ENCODE peak calls at places on chromosomes 12 and 14, in six cellular contexts. One of them, this sample, is unnamed.

GRCh38 chr14:33210304-33210703 is 271.6 kb downstream of the NPAS3 start:
- DNase-seq in caudate nucleus: no peak
- DNase-seq in substantia nigra: no peak
- DNase-seq in thoracic aorta: no peak
- DNase-seq in uterus: no peak
- DNase-seq in CD4-positive, alpha-beta memory T cell: no peak
- DNase-seq in this sample: no peak

GRCh38 chr14:85342858-85343607 is 186.9 kb upstream of the FLRT2 start:
- DNase-seq in thoracic aorta: no peak
- DNase-seq in CD4-positive, alpha-beta memory T cell: no peak
- DNase-seq in substantia nigra: no peak
- DNase-seq in uterus: no peak
- DNase-seq in caudate nucleus: no peak
- DNase-seq in this sample: no peak

GRCh38 chr14:99067927-99068326 is 204.1 kb downstream of the BCL11B start:
- DNase-seq in thoracic aorta: no peak
- DNase-seq in substantia nigra: no peak
- DNase-seq in uterus: no peak
- DNase-seq in caudate nucleus: no peak
- DNase-seq in CD4-positive, alpha-beta memory T cell: no peak
- DNase-seq in this sample: no peak

GRCh38 chr14:52052289-52052943 is 16.4 kb downstream of the NID2 start:
- DNase-seq in substantia nigra: no peak
- DNase-seq in thoracic aorta: no peak
- DNase-seq in caudate nucleus: no peak
- DNase-seq in CD4-positive, alpha-beta memory T cell: no peak
- DNase-seq in uterus: peak
- DNase-seq in this sample: no peak

GRCh38 chr14:68492889-68493288 is 300.0 kb downstream of the ZFP36L1 start:
- DNase-seq in substantia nigra: no peak
- DNase-seq in caudate nucleus: no peak
- DNase-seq in CD4-positive, alpha-beta memory T cell: no peak
- DNase-seq in uterus: no peak
- DNase-seq in thoracic aorta: no peak
- DNase-seq in this sample: no peak

GRCh38 chr14:35287481-35288013 is 4.6 kb upstream of the PSMA6 start:
- DNase-seq in thoracic aorta: no peak
- DNase-seq in caudate nucleus: no peak
- DNase-seq in CD4-positive, alpha-beta memory T cell: no peak
- DNase-seq in uterus: no peak
- DNase-seq in substantia nigra: no peak
- DNase-seq in this sample: no peak

GRCh38 chr14:36664322-36665193 is 2.9 kb downstream of the PAX9 start:
- DNase-seq in uterus: no peak
- DNase-seq in caudate nucleus: no peak
- DNase-seq in thoracic aorta: no peak
- DNase-seq in substantia nigra: no peak
- DNase-seq in CD4-positive, alpha-beta memory T cell: no peak
- DNase-seq in this sample: no peak

GRCh38 chr14:24147761-24148428 is 597 bp downstream of the RNF31 start:
- DNase-seq in uterus: no peak
- DNase-seq in substantia nigra: no peak
- DNase-seq in CD4-positive, alpha-beta memory T cell: no peak
- DNase-seq in caudate nucleus: no peak
- DNase-seq in thoracic aorta: no peak
- DNase-seq in this sample: no peak

GRCh38 chr14:66099451-66099850 is 386.7 kb upstream of the CCDC196 start:
- DNase-seq in uterus: no peak
- DNase-seq in CD4-positive, alpha-beta memory T cell: no peak
- DNase-seq in substantia nigra: no peak
- DNase-seq in caudate nucleus: no peak
- DNase-seq in thoracic aorta: no peak
- DNase-seq in this sample: no peak

GRCh38 chr14:50785506-50786063 is 45.4 kb downstream of the NIN start:
- DNase-seq in CD4-positive, alpha-beta memory T cell: peak
- DNase-seq in caudate nucleus: no peak
- DNase-seq in uterus: no peak
- DNase-seq in thoracic aorta: no peak
- DNase-seq in substantia nigra: no peak
- DNase-seq in this sample: no peak

GRCh38 chr14:61229475-61229888 is 51.7 kb downstream of the TMEM30B start:
- DNase-seq in CD4-positive, alpha-beta memory T cell: no peak
- DNase-seq in thoracic aorta: no peak
- DNase-seq in substantia nigra: no peak
- DNase-seq in uterus: no peak
- DNase-seq in caudate nucleus: no peak
- DNase-seq in this sample: peak

GRCh38 chr14:79971330-79971729 is 240.0 kb downstream of the DIO2 start:
- DNase-seq in substantia nigra: no peak
- DNase-seq in thoracic aorta: no peak
- DNase-seq in caudate nucleus: no peak
- DNase-seq in CD4-positive, alpha-beta memory T cell: no peak
- DNase-seq in uterus: peak
- DNase-seq in this sample: peak

GRCh38 chr12:121093487-121093891 is 39.2 kb upstream of the P2RX7 start:
- DNase-seq in caudate nucleus: no peak
- DNase-seq in uterus: no peak
- DNase-seq in thoracic aorta: no peak
- DNase-seq in CD4-positive, alpha-beta memory T cell: no peak
- DNase-seq in substantia nigra: no peak
- DNase-seq in this sample: no peak

GRCh38 chr14:69943084-69943797 is 64.0 kb downstream of the SMOC1 start:
- DNase-seq in caudate nucleus: no peak
- DNase-seq in substantia nigra: no peak
- DNase-seq in uterus: no peak
- DNase-seq in thoracic aorta: no peak
- DNase-seq in CD4-positive, alpha-beta memory T cell: no peak
- DNase-seq in this sample: no peak

GRCh38 chr12:58725400-58726105 is 194.8 kb downstream of the LRIG3 start:
- DNase-seq in caudate nucleus: no peak
- DNase-seq in uterus: no peak
- DNase-seq in substantia nigra: no peak
- DNase-seq in CD4-positive, alpha-beta memory T cell: no peak
- DNase-seq in thoracic aorta: no peak
- DNase-seq in this sample: no peak

GRCh38 chr12:122282066-122282465 is 15.8 kb upstream of the VPS33A start:
- DNase-seq in substantia nigra: no peak
- DNase-seq in uterus: no peak
- DNase-seq in CD4-positive, alpha-beta memory T cell: no peak
- DNase-seq in thoracic aorta: no peak
- DNase-seq in caudate nucleus: no peak
- DNase-seq in this sample: no peak

GRCh38 chr14:104794641-104795467 is 694 bp downstream of the AKT1 start:
- DNase-seq in thoracic aorta: no peak
- DNase-seq in uterus: no peak
- DNase-seq in substantia nigra: no peak
- DNase-seq in caudate nucleus: no peak
- DNase-seq in CD4-positive, alpha-beta memory T cell: peak
- DNase-seq in this sample: no peak

GRCh38 chr14:104090071-104090748 is 4.7 kb downstream of the ASPG start:
- DNase-seq in substantia nigra: no peak
- DNase-seq in CD4-positive, alpha-beta memory T cell: no peak
- DNase-seq in thoracic aorta: no peak
- DNase-seq in caudate nucleus: no peak
- DNase-seq in uterus: no peak
- DNase-seq in this sample: no peak

GRCh38 chr12:123118397-123118945 is 32.4 kb downstream of the PITPNM2 start:
- DNase-seq in CD4-positive, alpha-beta memory T cell: no peak
- DNase-seq in substantia nigra: no peak
- DNase-seq in thoracic aorta: no peak
- DNase-seq in caudate nucleus: no peak
- DNase-seq in uterus: no peak
- DNase-seq in this sample: no peak

GRCh38 chr14:74799765-74800164 is 36.6 kb downstream of the YLPM1 start:
- DNase-seq in caudate nucleus: no peak
- DNase-seq in CD4-positive, alpha-beta memory T cell: no peak
- DNase-seq in uterus: no peak
- DNase-seq in substantia nigra: no peak
- DNase-seq in thoracic aorta: no peak
- DNase-seq in this sample: no peak

GRCh38 chr12:116361404-116362223 is 84.1 kb upstream of the MED13L start:
- DNase-seq in uterus: no peak
- DNase-seq in thoracic aorta: no peak
- DNase-seq in caudate nucleus: no peak
- DNase-seq in substantia nigra: no peak
- DNase-seq in CD4-positive, alpha-beta memory T cell: no peak
- DNase-seq in this sample: no peak

GRCh38 chr12:108306506-108306905 is 32.6 kb downstream of the CMKLR1 start:
- DNase-seq in substantia nigra: no peak
- DNase-seq in CD4-positive, alpha-beta memory T cell: no peak
- DNase-seq in thoracic aorta: no peak
- DNase-seq in caudate nucleus: no peak
- DNase-seq in uterus: no peak
- DNase-seq in this sample: no peak

GRCh38 chr12:108302471-108303311 is 36.4 kb downstream of the CMKLR1 start:
- DNase-seq in CD4-positive, alpha-beta memory T cell: no peak
- DNase-seq in uterus: peak
- DNase-seq in thoracic aorta: peak
- DNase-seq in substantia nigra: no peak
- DNase-seq in caudate nucleus: no peak
- DNase-seq in this sample: no peak

GRCh38 chr12:108306014-108306501 is 33.1 kb downstream of the CMKLR1 start:
- DNase-seq in thoracic aorta: peak
- DNase-seq in uterus: peak
- DNase-seq in CD4-positive, alpha-beta memory T cell: no peak
- DNase-seq in substantia nigra: no peak
- DNase-seq in caudate nucleus: no peak
- DNase-seq in this sample: no peak

GRCh38 chr12:108305520-108305919 is 33.6 kb downstream of the CMKLR1 start:
- DNase-seq in uterus: peak
- DNase-seq in CD4-positive, alpha-beta memory T cell: no peak
- DNase-seq in substantia nigra: no peak
- DNase-seq in thoracic aorta: peak
- DNase-seq in caudate nucleus: peak
- DNase-seq in this sample: peak

DNA sequence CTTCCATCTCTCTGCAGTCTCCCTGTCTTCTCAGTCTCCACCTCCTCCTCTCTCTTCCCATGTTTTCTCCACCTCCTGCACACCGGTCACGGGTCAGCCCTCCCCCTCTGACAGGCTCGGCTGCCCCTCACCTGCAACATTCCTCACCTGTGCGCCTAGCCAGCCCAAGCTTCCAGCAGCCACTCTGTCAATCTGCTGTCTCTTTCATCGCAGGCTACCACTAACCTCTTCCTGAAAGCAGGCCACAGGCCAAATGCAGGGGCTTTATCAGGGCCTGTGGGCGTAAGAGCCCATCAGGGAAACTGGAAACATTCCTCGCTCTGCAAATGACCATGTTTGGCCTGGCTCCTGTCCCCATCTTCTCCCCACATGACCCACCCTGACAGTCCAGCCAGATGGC is 34.5 kb downstream of the CMKLR1 start:
- DNase-seq in uterus: no peak
- DNase-seq in caudate nucleus: no peak
- DNase-seq in CD4-positive, alpha-beta memory T cell: no peak
- DNase-seq in thoracic aorta: no peak
- DNase-seq in substantia nigra: no peak
- DNase-seq in this sample: no peak
- H3K27ac ChIP-seq in uterus: peak
- H3K27ac ChIP-seq in caudate nucleus: no peak
- H3K27ac ChIP-seq in CD4-positive, alpha-beta memory T cell: no peak
- H3K27ac ChIP-seq in thoracic aorta: peak
- H3K27ac ChIP-seq in substantia nigra: no peak
- H3K27ac ChIP-seq in this sample: no peak

GRCh38 chr12:96238336-96239031 is 44.3 kb downstream of the ELK3 start:
- DNase-seq in thoracic aorta: no peak
- DNase-seq in substantia nigra: no peak
- DNase-seq in caudate nucleus: no peak
- DNase-seq in uterus: no peak
- DNase-seq in CD4-positive, alpha-beta memory T cell: no peak
- DNase-seq in this sample: no peak
- H3K27ac ChIP-seq in thoracic aorta: no peak
- H3K27ac ChIP-seq in substantia nigra: no peak
- H3K27ac ChIP-seq in caudate nucleus: no peak
- H3K27ac ChIP-seq in uterus: peak
- H3K27ac ChIP-seq in CD4-positive, alpha-beta memory T cell: peak
- H3K27ac ChIP-seq in this sample: peak

GRCh38 chr12:51247523-51248206 is 9.0 kb downstream of the DAZAP2 start:
- DNase-seq in substantia nigra: no peak
- DNase-seq in caudate nucleus: no peak
- DNase-seq in CD4-positive, alpha-beta memory T cell: no peak
- DNase-seq in thoracic aorta: no peak
- DNase-seq in uterus: no peak
- DNase-seq in this sample: no peak

GRCh38 chr12:51246254-51246853 is 7.7 kb downstream of the DAZAP2 start:
- DNase-seq in uterus: no peak
- DNase-seq in thoracic aorta: no peak
- DNase-seq in caudate nucleus: no peak
- DNase-seq in CD4-positive, alpha-beta memory T cell: peak
- DNase-seq in substantia nigra: no peak
- DNase-seq in this sample: no peak

GRCh38 chr12:51242896-51243295 is 4.3 kb downstream of the DAZAP2 start:
- DNase-seq in CD4-positive, alpha-beta memory T cell: no peak
- DNase-seq in thoracic aorta: no peak
- DNase-seq in uterus: no peak
- DNase-seq in caudate nucleus: no peak
- DNase-seq in substantia nigra: no peak
- DNase-seq in this sample: no peak

GRCh38 chr12:51244269-51244668 is 5.6 kb downstream of the DAZAP2 start:
- DNase-seq in thoracic aorta: no peak
- DNase-seq in caudate nucleus: no peak
- DNase-seq in CD4-positive, alpha-beta memory T cell: no peak
- DNase-seq in uterus: no peak
- DNase-seq in substantia nigra: no peak
- DNase-seq in this sample: no peak

DNA sequence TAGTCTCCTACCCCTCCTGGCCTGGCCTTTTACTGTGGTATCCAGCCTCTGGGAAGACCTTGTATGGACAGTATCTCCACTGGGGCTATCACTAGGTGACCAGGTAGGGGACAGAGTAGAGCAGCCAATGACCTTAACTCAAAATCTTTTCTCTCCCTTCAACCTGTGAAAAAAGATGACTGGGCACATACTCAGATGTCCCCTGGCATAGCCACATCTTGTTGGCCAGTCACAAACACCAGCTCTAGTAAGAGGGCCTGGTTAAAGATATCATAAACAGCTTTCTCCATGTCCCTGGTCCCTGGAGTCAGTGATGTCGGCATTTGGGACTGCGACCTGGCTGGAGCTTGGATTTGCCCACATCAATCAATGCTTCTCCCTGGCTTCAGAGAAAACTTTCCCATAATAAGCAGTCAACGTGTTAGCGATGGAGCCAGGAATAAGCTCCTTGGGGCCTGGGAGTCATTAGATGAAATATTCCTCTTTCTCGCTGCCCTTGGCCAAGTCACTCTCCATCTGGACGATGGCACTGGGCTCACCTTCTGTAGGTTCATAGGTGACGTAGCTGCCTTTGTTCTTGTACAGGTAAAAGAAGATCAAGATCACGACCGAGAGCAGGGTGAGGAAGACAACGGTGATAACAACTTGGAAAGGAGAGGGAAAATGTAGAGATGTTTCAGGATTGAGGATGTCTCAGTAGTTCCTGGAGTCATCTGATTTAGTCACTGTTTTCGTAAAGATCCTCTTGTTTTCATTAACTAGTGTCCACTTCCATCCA is 7.0 kb downstream of the DAZAP2 start:
- DNase-seq in thoracic aorta: no peak
- DNase-seq in caudate nucleus: no peak
- DNase-seq in uterus: no peak
- DNase-seq in CD4-positive, alpha-beta memory T cell: no peak
- DNase-seq in substantia nigra: no peak
- DNase-seq in this sample: no peak
- H3K27ac ChIP-seq in thoracic aorta: no peak
- H3K27ac ChIP-seq in caudate nucleus: peak
- H3K27ac ChIP-seq in uterus: no peak
- H3K27ac ChIP-seq in CD4-positive, alpha-beta memory T cell: peak
- H3K27ac ChIP-seq in substantia nigra: no peak
- H3K27ac ChIP-seq in this sample: no peak

GRCh38 chr14:54085841-54086240 is 129.2 kb upstream of the BMP4 start:
- DNase-seq in substantia nigra: no peak
- DNase-seq in uterus: no peak
- DNase-seq in thoracic aorta: no peak
- DNase-seq in caudate nucleus: no peak
- DNase-seq in CD4-positive, alpha-beta memory T cell: no peak
- DNase-seq in this sample: no peak
- H3K27ac ChIP-seq in substantia nigra: no peak
- H3K27ac ChIP-seq in uterus: peak
- H3K27ac ChIP-seq in thoracic aorta: no peak
- H3K27ac ChIP-seq in caudate nucleus: no peak
- H3K27ac ChIP-seq in CD4-positive, alpha-beta memory T cell: no peak
- H3K27ac ChIP-seq in this sample: no peak

This sample was measured in prostate gland.